ENCODE peak calls at places on chromosomes 6 and 20, in eight cellular contexts. One of them, this sample, is unnamed.
A peak's percentile ranks its signal among the peaks of the same experiment; 100 is the strongest.

GRCh38 chr20:60365882-60366281 is 407.7 kb downstream of the CDH26 start:
- DNase-seq in tibial nerve: no peak
- DNase-seq in effector memory CD4-positive, alpha-beta T cell: no peak
- DNase-seq in small intestine: no peak
- DNase-seq in CD8-positive, alpha-beta memory T cell: no peak
- DNase-seq in heart left ventricle: no peak
- DNase-seq in sigmoid colon: no peak
- DNase-seq in psoas muscle: no peak
- DNase-seq in this sample: no peak

GRCh38 chr20:62805365-62805710 is 703 bp downstream of the OGFR start:
- DNase-seq in tibial nerve: no peak
- DNase-seq in effector memory CD4-positive, alpha-beta T cell: no peak
- DNase-seq in small intestine: peak; percentile 37
- DNase-seq in CD8-positive, alpha-beta memory T cell: no peak
- DNase-seq in heart left ventricle: no peak
- DNase-seq in sigmoid colon: no peak
- DNase-seq in psoas muscle: no peak
- DNase-seq in this sample: no peak

GRCh38 chr6:69366831-69367230 is 430.0 kb downstream of the LMBRD1 start:
- DNase-seq in tibial nerve: no peak
- DNase-seq in effector memory CD4-positive, alpha-beta T cell: no peak
- DNase-seq in small intestine: no peak
- DNase-seq in CD8-positive, alpha-beta memory T cell: no peak
- DNase-seq in heart left ventricle: no peak
- DNase-seq in sigmoid colon: no peak
- DNase-seq in psoas muscle: no peak
- DNase-seq in this sample: no peak

GRCh38 chr6:33417127-33417902 is 592 bp downstream of the CUTA start:
- DNase-seq in tibial nerve: no peak
- DNase-seq in effector memory CD4-positive, alpha-beta T cell: no peak
- DNase-seq in small intestine: no peak
- DNase-seq in CD8-positive, alpha-beta memory T cell: no peak
- DNase-seq in heart left ventricle: no peak
- DNase-seq in sigmoid colon: no peak
- DNase-seq in psoas muscle: no peak
- DNase-seq in this sample: peak; percentile 88

GRCh38 chr6:133298335-133298734 is 57.2 kb downstream of the EYA4 start:
- DNase-seq in tibial nerve: no peak
- DNase-seq in effector memory CD4-positive, alpha-beta T cell: no peak
- DNase-seq in small intestine: no peak
- DNase-seq in CD8-positive, alpha-beta memory T cell: no peak
- DNase-seq in heart left ventricle: no peak
- DNase-seq in sigmoid colon: no peak
- DNase-seq in psoas muscle: no peak
- DNase-seq in this sample: no peak

GRCh38 chr6:162675503-162675902 is 52.1 kb downstream of the PRKN start:
- DNase-seq in tibial nerve: no peak
- DNase-seq in effector memory CD4-positive, alpha-beta T cell: no peak
- DNase-seq in small intestine: no peak
- DNase-seq in CD8-positive, alpha-beta memory T cell: no peak
- DNase-seq in heart left ventricle: no peak
- DNase-seq in sigmoid colon: no peak
- DNase-seq in psoas muscle: no peak
- DNase-seq in this sample: no peak

GRCh38 chr20:35561268-35561667 is 19.4 kb downstream of the ERGIC3 start:
- DNase-seq in tibial nerve: no peak
- DNase-seq in effector memory CD4-positive, alpha-beta T cell: no peak
- DNase-seq in small intestine: peak; percentile 54
- DNase-seq in CD8-positive, alpha-beta memory T cell: no peak
- DNase-seq in heart left ventricle: no peak
- DNase-seq in sigmoid colon: no peak
- DNase-seq in psoas muscle: peak; percentile 47
- DNase-seq in this sample: peak; percentile 49

GRCh38 chr6:36516559-36516958 is 30.7 kb downstream of the STK38 start:
- DNase-seq in tibial nerve: no peak
- DNase-seq in effector memory CD4-positive, alpha-beta T cell: no peak
- DNase-seq in small intestine: peak; percentile 70
- DNase-seq in CD8-positive, alpha-beta memory T cell: no peak
- DNase-seq in heart left ventricle: no peak
- DNase-seq in sigmoid colon: no peak
- DNase-seq in psoas muscle: no peak
- DNase-seq in this sample: no peak

GRCh38 chr20:37525810-37526209 is 1.9 kb downstream of the BLCAP start:
- DNase-seq in tibial nerve: no peak
- DNase-seq in effector memory CD4-positive, alpha-beta T cell: no peak
- DNase-seq in small intestine: peak; percentile 30
- DNase-seq in CD8-positive, alpha-beta memory T cell: no peak
- DNase-seq in heart left ventricle: no peak
- DNase-seq in sigmoid colon: no peak
- DNase-seq in psoas muscle: no peak
- DNase-seq in this sample: no peak

GRCh38 chr6:63798378-63798777 is 162.8 kb downstream of the PHF3 start:
- DNase-seq in tibial nerve: no peak
- DNase-seq in effector memory CD4-positive, alpha-beta T cell: no peak
- DNase-seq in small intestine: no peak
- DNase-seq in CD8-positive, alpha-beta memory T cell: no peak
- DNase-seq in heart left ventricle: no peak
- DNase-seq in sigmoid colon: no peak
- DNase-seq in psoas muscle: no peak
- DNase-seq in this sample: no peak

GRCh38 chr6:88135578-88136114 is 30.5 kb downstream of the CNR1 start:
- DNase-seq in tibial nerve: no peak
- DNase-seq in effector memory CD4-positive, alpha-beta T cell: no peak
- DNase-seq in small intestine: no peak
- DNase-seq in CD8-positive, alpha-beta memory T cell: no peak
- DNase-seq in heart left ventricle: no peak
- DNase-seq in sigmoid colon: no peak
- DNase-seq in psoas muscle: no peak
- DNase-seq in this sample: no peak

GRCh38 chr20:50146732-50147662 is 6.5 kb downstream of the PEDS1 start:
- DNase-seq in tibial nerve: no peak
- DNase-seq in effector memory CD4-positive, alpha-beta T cell: peak; percentile 66
- DNase-seq in small intestine: peak; percentile 33
- DNase-seq in CD8-positive, alpha-beta memory T cell: peak; percentile 57
- DNase-seq in heart left ventricle: no peak
- DNase-seq in sigmoid colon: no peak
- DNase-seq in psoas muscle: peak; percentile 66
- DNase-seq in this sample: no peak

GRCh38 chr6:41624621-41625365 is 13.5 kb upstream of the MDFI start:
- DNase-seq in tibial nerve: no peak
- DNase-seq in effector memory CD4-positive, alpha-beta T cell: no peak
- DNase-seq in small intestine: no peak
- DNase-seq in CD8-positive, alpha-beta memory T cell: no peak
- DNase-seq in heart left ventricle: no peak
- DNase-seq in sigmoid colon: no peak
- DNase-seq in psoas muscle: no peak
- DNase-seq in this sample: no peak

GRCh38 chr20:22499475-22500174 is 84.7 kb downstream of the FOXA2 start:
- DNase-seq in tibial nerve: no peak
- DNase-seq in effector memory CD4-positive, alpha-beta T cell: no peak
- DNase-seq in small intestine: peak; percentile 69
- DNase-seq in CD8-positive, alpha-beta memory T cell: no peak
- DNase-seq in heart left ventricle: no peak
- DNase-seq in sigmoid colon: no peak
- DNase-seq in psoas muscle: no peak
- DNase-seq in this sample: no peak

GRCh38 chr6:128491643-128492206 is 28.7 kb downstream of the PTPRK start:
- DNase-seq in tibial nerve: no peak
- DNase-seq in effector memory CD4-positive, alpha-beta T cell: no peak
- DNase-seq in small intestine: peak; percentile 59
- DNase-seq in CD8-positive, alpha-beta memory T cell: no peak
- DNase-seq in heart left ventricle: no peak
- DNase-seq in sigmoid colon: no peak
- DNase-seq in psoas muscle: no peak
- DNase-seq in this sample: peak; percentile 86

GRCh38 chr6:44567406-44567805 is 179.9 kb downstream of the CDC5L start:
- DNase-seq in tibial nerve: no peak
- DNase-seq in effector memory CD4-positive, alpha-beta T cell: no peak
- DNase-seq in small intestine: no peak
- DNase-seq in CD8-positive, alpha-beta memory T cell: no peak
- DNase-seq in heart left ventricle: no peak
- DNase-seq in sigmoid colon: no peak
- DNase-seq in psoas muscle: no peak
- DNase-seq in this sample: no peak

GRCh38 chr6:144723431-144723830 is 438.3 kb downstream of the UTRN start:
- DNase-seq in tibial nerve: no peak
- DNase-seq in effector memory CD4-positive, alpha-beta T cell: no peak
- DNase-seq in small intestine: no peak
- DNase-seq in CD8-positive, alpha-beta memory T cell: no peak
- DNase-seq in heart left ventricle: no peak
- DNase-seq in sigmoid colon: no peak
- DNase-seq in psoas muscle: no peak
- DNase-seq in this sample: no peak
- H3K36me3 ChIP-seq in tibial nerve: no peaks in the 10 kb centered on the region
- H3K36me3 ChIP-seq in effector memory CD4-positive, alpha-beta T cell: no peaks in the 10 kb centered on the region
- H3K36me3 ChIP-seq in small intestine: no peaks in the 10 kb centered on the region
- H3K36me3 ChIP-seq in CD8-positive, alpha-beta memory T cell: no peaks in the 10 kb centered on the region
- H3K36me3 ChIP-seq in heart left ventricle: peaks cover 13% of the 10 kb centered on the region
- H3K36me3 ChIP-seq in sigmoid colon: no peaks in the 10 kb centered on the region
- H3K36me3 ChIP-seq in psoas muscle: no peaks in the 10 kb centered on the region
- H3K36me3 ChIP-seq in this sample: no peaks in the 10 kb centered on the region

GRCh38 chr6:141153563-141153962 is 979.2 kb upstream of the GJE1 start:
- DNase-seq in tibial nerve: no peak
- DNase-seq in effector memory CD4-positive, alpha-beta T cell: peak; percentile 5
- DNase-seq in small intestine: no peak
- DNase-seq in CD8-positive, alpha-beta memory T cell: no peak
- DNase-seq in heart left ventricle: no peak
- DNase-seq in sigmoid colon: no peak
- DNase-seq in psoas muscle: no peak
- DNase-seq in this sample: no peak

GRCh38 chr6:141152951-141153350 is 979.8 kb upstream of the GJE1 start:
- DNase-seq in tibial nerve: no peak
- DNase-seq in effector memory CD4-positive, alpha-beta T cell: no peak
- DNase-seq in small intestine: no peak
- DNase-seq in CD8-positive, alpha-beta memory T cell: no peak
- DNase-seq in heart left ventricle: no peak
- DNase-seq in sigmoid colon: no peak
- DNase-seq in psoas muscle: no peak
- DNase-seq in this sample: no peak

DNA sequence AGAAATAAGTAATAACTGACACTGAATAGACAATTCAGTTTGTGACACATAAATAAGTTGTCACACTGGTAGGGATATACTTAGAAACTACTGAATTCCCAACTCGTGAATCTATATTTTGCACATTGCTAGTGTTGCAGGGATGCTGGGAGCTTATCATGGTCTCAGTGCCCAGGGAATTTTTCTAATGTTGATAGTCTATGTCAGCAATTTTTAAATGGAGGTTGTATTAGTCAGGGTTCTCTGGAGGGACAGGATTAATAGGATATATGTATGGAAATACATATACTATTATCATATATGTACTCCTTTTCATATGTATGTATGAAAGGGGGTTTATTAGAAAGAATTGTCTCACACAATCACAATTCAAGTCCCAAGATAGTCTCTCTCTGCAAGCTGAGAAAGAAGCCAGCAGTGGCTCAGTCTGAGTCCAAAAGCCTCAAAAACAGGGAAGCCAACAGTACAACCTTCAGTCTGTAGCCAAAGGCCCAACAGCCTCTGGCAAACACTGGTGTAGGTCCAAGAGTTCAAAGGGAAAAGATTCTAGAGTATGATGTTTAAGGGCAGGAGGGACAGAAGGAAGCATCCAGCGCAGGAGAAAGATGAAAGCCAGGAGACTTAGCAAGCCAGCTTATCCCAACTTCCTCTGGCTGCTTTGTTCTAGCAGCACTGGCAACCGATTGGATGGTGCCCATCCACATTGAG is 980.9 kb upstream of the GJE1 start:
- DNase-seq in tibial nerve: no peak
- DNase-seq in effector memory CD4-positive, alpha-beta T cell: no peak
- DNase-seq in small intestine: no peak
- DNase-seq in CD8-positive, alpha-beta memory T cell: no peak
- DNase-seq in heart left ventricle: no peak
- DNase-seq in sigmoid colon: no peak
- DNase-seq in psoas muscle: no peak
- DNase-seq in this sample: no peak
- H3K4me3 ChIP-seq in tibial nerve: no peak overlapping the region
- H3K4me3 ChIP-seq in effector memory CD4-positive, alpha-beta T cell: no peak overlapping the region
- H3K4me3 ChIP-seq in small intestine: no peak overlapping the region
- H3K4me3 ChIP-seq in CD8-positive, alpha-beta memory T cell: no peak overlapping the region
- H3K4me3 ChIP-seq in heart left ventricle: no peak overlapping the region
- H3K4me3 ChIP-seq in sigmoid colon: no peak overlapping the region
- H3K4me3 ChIP-seq in psoas muscle: no peak overlapping the region
- H3K4me3 ChIP-seq in this sample: no peak overlapping the region

DNA sequence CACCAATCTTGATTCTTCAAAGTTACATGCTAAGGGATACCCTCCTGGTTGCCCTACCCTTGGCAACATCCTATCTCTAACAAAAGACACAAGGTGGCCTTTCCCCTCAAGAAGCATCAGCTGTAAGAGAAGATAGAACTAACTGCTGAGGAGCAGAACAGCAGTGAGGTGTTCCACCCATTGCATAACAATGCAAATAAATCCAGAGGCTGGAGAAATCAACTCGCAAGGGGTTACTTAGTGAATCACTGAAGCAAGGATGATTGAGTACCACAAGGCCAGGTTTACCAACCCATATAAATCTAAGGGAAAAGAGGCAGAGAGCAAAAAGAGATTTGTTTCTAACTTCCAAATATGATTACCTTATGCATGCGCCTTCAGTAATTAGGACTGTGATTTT is 36.7 kb downstream of the F13A1 start:
- DNase-seq in tibial nerve: no peak
- DNase-seq in effector memory CD4-positive, alpha-beta T cell: no peak
- DNase-seq in small intestine: no peak
- DNase-seq in CD8-positive, alpha-beta memory T cell: no peak
- DNase-seq in heart left ventricle: no peak
- DNase-seq in sigmoid colon: no peak
- DNase-seq in psoas muscle: no peak
- DNase-seq in this sample: no peak
- H3K27ac ChIP-seq in tibial nerve: no peak overlapping the region
- H3K27ac ChIP-seq in effector memory CD4-positive, alpha-beta T cell: no peak overlapping the region
- H3K27ac ChIP-seq in small intestine: no peak overlapping the region
- H3K27ac ChIP-seq in CD8-positive, alpha-beta memory T cell: no peak overlapping the region
- H3K27ac ChIP-seq in heart left ventricle: no peak overlapping the region
- H3K27ac ChIP-seq in sigmoid colon: no peak overlapping the region
- H3K27ac ChIP-seq in psoas muscle: no peak overlapping the region
- H3K27ac ChIP-seq in this sample: no peak overlapping the region

GRCh38 chr6:134979142-134979541 is 29.2 kb upstream of the ALDH8A1 start:
- DNase-seq in tibial nerve: no peak
- DNase-seq in effector memory CD4-positive, alpha-beta T cell: no peak
- DNase-seq in small intestine: no peak
- DNase-seq in CD8-positive, alpha-beta memory T cell: no peak
- DNase-seq in heart left ventricle: no peak
- DNase-seq in sigmoid colon: no peak
- DNase-seq in psoas muscle: no peak
- DNase-seq in this sample: no peak

GRCh38 chr6:134980846-134981245 is 30.9 kb upstream of the ALDH8A1 start:
- DNase-seq in tibial nerve: no peak
- DNase-seq in effector memory CD4-positive, alpha-beta T cell: no peak
- DNase-seq in small intestine: no peak
- DNase-seq in CD8-positive, alpha-beta memory T cell: no peak
- DNase-seq in heart left ventricle: no peak
- DNase-seq in sigmoid colon: no peak
- DNase-seq in psoas muscle: no peak
- DNase-seq in this sample: no peak

GRCh38 chr6:134983823-134984222 is 33.9 kb upstream of the ALDH8A1 start:
- DNase-seq in tibial nerve: no peak
- DNase-seq in effector memory CD4-positive, alpha-beta T cell: no peak
- DNase-seq in small intestine: no peak
- DNase-seq in CD8-positive, alpha-beta memory T cell: no peak
- DNase-seq in heart left ventricle: no peak
- DNase-seq in sigmoid colon: no peak
- DNase-seq in psoas muscle: no peak
- DNase-seq in this sample: no peak

GRCh38 chr6:134984821-134985220 is 34.9 kb upstream of the ALDH8A1 start:
- DNase-seq in tibial nerve: no peak
- DNase-seq in effector memory CD4-positive, alpha-beta T cell: no peak
- DNase-seq in small intestine: no peak
- DNase-seq in CD8-positive, alpha-beta memory T cell: no peak
- DNase-seq in heart left ventricle: no peak
- DNase-seq in sigmoid colon: no peak
- DNase-seq in psoas muscle: no peak
- DNase-seq in this sample: no peak

GRCh38 chr6:134982161-134982560 is 32.3 kb upstream of the ALDH8A1 start:
- DNase-seq in tibial nerve: no peak
- DNase-seq in effector memory CD4-positive, alpha-beta T cell: no peak
- DNase-seq in small intestine: no peak
- DNase-seq in CD8-positive, alpha-beta memory T cell: no peak
- DNase-seq in heart left ventricle: no peak
- DNase-seq in sigmoid colon: no peak
- DNase-seq in psoas muscle: no peak
- DNase-seq in this sample: no peak
- H3K36me3 ChIP-seq in tibial nerve: no peaks in the 10 kb centered on the region
- H3K36me3 ChIP-seq in effector memory CD4-positive, alpha-beta T cell: peaks cover 20% of the 10 kb centered on the region
- H3K36me3 ChIP-seq in small intestine: peaks cover 4% of the 10 kb centered on the region
- H3K36me3 ChIP-seq in CD8-positive, alpha-beta memory T cell: peaks cover 19% of the 10 kb centered on the region
- H3K36me3 ChIP-seq in heart left ventricle: peaks cover 79% of the 10 kb centered on the region
- H3K36me3 ChIP-seq in sigmoid colon: peaks cover 27% of the 10 kb centered on the region
- H3K36me3 ChIP-seq in psoas muscle: peaks cover 9% of the 10 kb centered on the region
- H3K36me3 ChIP-seq in this sample: peaks cover 19% of the 10 kb centered on the region

This sample was measured in brain microvascular endothelial cell.